ENCODE peak calls at places on chromosomes 11 and 22, in seven cellular contexts. L, X, B, M, S, U and G are unnamed samples. For H3K36me3, the result is how much of the 10 kb centered on the place peaks cover.

GRCh38 chr11:71435278-71435951 is 12.8 kb downstream of the DHCR7 start:
- DNase-seq in L (no peak), X (no peak), B (no peak), M (no peak), S (no peak), U (no peak), G (no peak)

GRCh38 chr11:8928981-8929615 is 3.6 kb downstream of the C11orf16 start:
- DNase-seq in L (no peak), X (no peak), B (no peak), M (no peak), S (peak), U (no peak), G (no peak)

GRCh38 chr22:49229483-49230193 is 598.0 kb downstream of the BRD1 start:
- DNase-seq in L (no peak), X (no peak), B (no peak), M (no peak), S (no peak), U (no peak), G (no peak)

GRCh38 chr22:45503816-45504702 is 1.4 kb downstream of the FBLN1 start:
- DNase-seq in L (no peak), X (peak), B (no peak), M (peak), S (peak), U (peak), G (no peak)

GRCh38 chr22:30643055-30643875 is 7.7 kb downstream of the SLC35E4 start:
- DNase-seq in L (no peak), X (no peak), B (no peak), M (peak), S (no peak), U (no peak), G (no peak)

GRCh38 chr11:12721816-12722604 is 47.8 kb downstream of the TEAD1 start:
- DNase-seq in L (no peak), X (peak), B (no peak), M (no peak), S (no peak), U (no peak), G (no peak)

GRCh38 chr22:46269564-46269963 is 1.8 kb downstream of the TTC38 start:
- DNase-seq in L (no peak), X (no peak), B (no peak), M (peak), S (no peak), U (no peak), G (no peak)

GRCh38 chr11:57072640-57073039 is 83.9 kb downstream of the OR5AK2 start:
- DNase-seq in L (no peak), X (no peak), B (no peak), M (no peak), S (peak), U (peak), G (peak)

GRCh38 chr11:368414-369335 is 624 bp upstream of the B4GALNT4 start:
- DNase-seq in L (no peak), X (no peak), B (no peak), M (peak), S (peak), U (peak), G (no peak)

GRCh38 chr11:110148775-110149744 is 55.9 kb downstream of the ZC3H12C start:
- DNase-seq in L (no peak), X (no peak), B (no peak), M (no peak), S (peak), U (peak), G (no peak)

GRCh38 chr11:33835143-33835878 is 56.6 kb downstream of the LMO2 start:
- DNase-seq in L (no peak), X (no peak), B (peak), M (no peak), S (peak), U (peak), G (peak)

GRCh38 chr22:23137905-23138520 is 3.8 kb downstream of the RSPH14 start:
- DNase-seq in L (peak), X (no peak), B (no peak), M (no peak), S (no peak), U (peak), G (no peak)

GRCh38 chr11:12997168-12997567 is 11.9 kb upstream of the RASSF10 start:
- DNase-seq in L (no peak), X (no peak), B (no peak), M (no peak), S (no peak), U (no peak), G (no peak)

GRCh38 chr11:834371-835316 is 1.9 kb downstream of the CD151 start:
- DNase-seq in L (peak), X (no peak), B (peak), M (no peak), S (peak), U (peak), G (no peak)

GRCh38 chr11:122421684-122422083 is 233.8 kb upstream of the UBASH3B start:
- DNase-seq in L (no peak), X (no peak), B (no peak), M (no peak), S (no peak), U (no peak), G (no peak)

GRCh38 chr11:6156628-6157367 is 13.3 kb downstream of the OR52B2 start:
- DNase-seq in L (no peak), X (peak), B (no peak), M (no peak), S (no peak), U (no peak), G (no peak)

DNA sequence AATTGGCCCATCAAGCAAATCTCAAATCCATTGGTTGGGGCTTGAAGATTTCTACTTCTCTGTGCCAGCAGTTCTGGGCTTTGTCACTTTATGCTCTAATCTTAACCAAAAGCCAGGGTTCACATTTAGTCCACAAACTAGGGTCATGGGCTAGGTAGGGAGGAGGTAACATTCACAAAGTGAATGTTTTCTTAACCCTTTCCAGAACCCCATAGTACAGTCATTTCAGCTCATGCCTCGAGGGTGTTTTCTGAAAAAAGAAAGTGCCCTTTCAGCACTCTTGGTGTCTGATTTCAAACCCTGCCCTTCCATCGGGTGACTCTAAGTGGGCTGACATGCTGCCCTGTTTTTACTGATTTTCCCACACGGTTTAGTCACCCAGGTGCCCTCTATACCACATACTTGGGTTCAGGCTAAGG is 2.6 kb downstream of the POU2AF1 start:
- DNase-seq in L (no peak), X (no peak), B (no peak), M (no peak), S (no peak), U (no peak), G (no peak)
- H3K4me3 ChIP-seq in L (no peak), X (no peak), B (no peak), M (no peak), S (no peak), U (no peak), G (no peak)

GRCh38 chr11:62792193-62792575 is 378 bp upstream of the TMEM223 start:
- DNase-seq in L (peak), X (peak), B (peak), M (peak), S (peak), U (no peak), G (no peak)
- H3K36me3 ChIP-seq in L (under half), X (under half), B (under half), M (under half), S (half or more), U (under half), G (under half)

GRCh38 chr11:131592734-131593133 is 222.3 kb downstream of the NTM start:
- DNase-seq in L (no peak), X (no peak), B (no peak), M (no peak), S (no peak), U (no peak), G (no peak)
- H3K4me3 ChIP-seq in L (no peak), X (no peak), B (no peak), M (no peak), S (no peak), U (no peak), G (no peak)

GRCh38 chr22:26503758-26504157 is 8.5 kb downstream of the TFIP11 start:
- DNase-seq in L (no peak), X (no peak), B (no peak), M (no peak), S (no peak), U (no peak), G (no peak)
- H3K36me3 ChIP-seq in L (half or more), X (half or more), B (under half), M (under half), S (half or more), U (half or more), G (under half)

DNA sequence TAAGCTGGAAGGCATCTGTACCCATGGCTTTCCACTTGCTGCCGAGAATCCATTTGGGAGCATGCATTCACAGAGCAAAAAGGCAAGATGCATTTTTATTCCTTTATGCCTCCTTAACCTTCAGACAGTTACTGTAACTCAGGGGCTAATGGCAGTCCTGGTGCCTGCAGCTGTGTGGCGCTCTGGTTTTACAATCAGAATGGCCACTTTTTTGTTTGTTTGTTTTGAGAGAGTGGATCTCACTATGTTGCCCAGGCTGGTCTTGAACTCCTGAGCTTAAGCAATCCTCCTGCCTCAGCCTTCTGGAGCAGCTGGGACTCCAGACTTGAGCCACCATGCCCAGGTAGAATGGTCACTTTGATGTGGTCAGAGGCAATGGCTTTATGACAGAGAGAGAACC is 101.8 kb downstream of the NAV2 start:
- DNase-seq in L (no peak), X (peak), B (no peak), M (no peak), S (no peak), U (no peak), G (no peak)
- H3K4me3 ChIP-seq in L (no peak), X (no peak), B (no peak), M (no peak), S (no peak), U (no peak), G (no peak)

GRCh38 chr11:11227686-11228085 is 125.4 kb downstream of the CSNK2A3 start:
- DNase-seq in L (no peak), X (no peak), B (no peak), M (no peak), S (no peak), U (no peak), G (no peak)
- H3K36me3 ChIP-seq in L (under half), X (under half), B (under half), M (under half), S (under half), U (under half), G (under half)

GRCh38 chr11:129385801-129386200 is 10.2 kb downstream of the BARX2 start:
- DNase-seq in L (no peak), X (no peak), B (no peak), M (no peak), S (no peak), U (no peak), G (no peak)
- H3K4me3 ChIP-seq in L (no peak), X (no peak), B (no peak), M (no peak), S (no peak), U (no peak), G (no peak)